ENCODE peak calls at places on chromosomes 13 and 19, in five cellular contexts. X, L, E, B and C are unnamed samples. For H3K4me1, the result is how much of the 10 kb centered on the place peaks cover.

GRCh38 chr19:41616785-41617621 is 9.9 kb downstream of the CEACAM4 start:
- DNase-seq in X (no peak), L (no peak), E (peak), B (peak), C (no peak)

GRCh38 chr13:32205426-32206096 is 109.6 kb downstream of the ZAR1L start:
- DNase-seq in X (no peak), L (no peak), E (no peak), B (no peak), C (no peak)

GRCh38 chr13:48993150-48993549 is 17.4 kb downstream of the FNDC3A start:
- DNase-seq in X (no peak), L (no peak), E (no peak), B (peak), C (no peak)

GRCh38 chr13:39347926-39348901 is 254.8 kb downstream of the LHFPL6 start:
- DNase-seq in X (no peak), L (no peak), E (peak), B (peak), C (no peak)

GRCh38 chr19:1213391-1214286 is 8.1 kb downstream of the STK11 start:
- DNase-seq in X (peak), L (peak), E (no peak), B (no peak), C (peak)

GRCh38 chr19:33429891-33430673 is 56.6 kb downstream of the CEBPG start:
- DNase-seq in X (no peak), L (peak), E (no peak), B (no peak), C (no peak)

GRCh38 chr13:37621811-37622361 is 23.3 kb upstream of the POSTN start:
- DNase-seq in X (peak), L (no peak), E (no peak), B (no peak), C (no peak)

GRCh38 chr19:57903298-57904174 is 12.9 kb downstream of the ZNF417 start:
- DNase-seq in X (no peak), L (no peak), E (peak), B (peak), C (peak)

GRCh38 chr13:32140109-32140508 is 108.5 kb downstream of the FRY start:
- DNase-seq in X (no peak), L (no peak), E (no peak), B (no peak), C (no peak)

GRCh38 chr19:16014923-16015804 is 61.1 kb upstream of the TPM4 start:
- DNase-seq in X (no peak), L (no peak), E (no peak), B (no peak), C (peak)

GRCh38 chr13:100875392-100876043 is 200.9 kb upstream of the TMTC4 start:
- DNase-seq in X (no peak), L (no peak), E (no peak), B (no peak), C (no peak)

GRCh38 chr19:44345969-44346368 is 10.5 kb downstream of the ZNF112 start:
- DNase-seq in X (no peak), L (no peak), E (no peak), B (no peak), C (no peak)

GRCh38 chr13:110913322-110913721 is 1.5 kb downstream of the ANKRD10 start:
- DNase-seq in X (no peak), L (no peak), E (peak), B (no peak), C (no peak)

GRCh38 chr19:49327878-49328544 is 3.0 kb upstream of the SLC6A16 start:
- DNase-seq in X (no peak), L (no peak), E (peak), B (peak), C (peak)

GRCh38 chr13:111058796-111059506 is 56.2 kb upstream of the ARHGEF7 start:
- DNase-seq in X (no peak), L (no peak), E (no peak), B (no peak), C (no peak)

GRCh38 chr13:102707465-102707864 is 12.6 kb upstream of the METTL21C start:
- DNase-seq in X (no peak), L (no peak), E (no peak), B (no peak), C (no peak)

GRCh38 chr19:3058821-3059314 is 3.4 kb downstream of the TLE5 start:
- DNase-seq in X (no peak), L (no peak), E (no peak), B (no peak), C (no peak)

GRCh38 chr19:3056454-3057016 is 5.8 kb downstream of the TLE5 start:
- DNase-seq in X (no peak), L (peak), E (peak), B (no peak), C (no peak)

GRCh38 chr19:3055741-3056453 is 6.4 kb downstream of the TLE5 start:
- DNase-seq in X (peak), L (peak), E (no peak), B (peak), C (no peak)

GRCh38 chr19:3058009-3058820 is 4.1 kb downstream of the TLE5 start:
- DNase-seq in X (no peak), L (no peak), E (no peak), B (no peak), C (no peak)

GRCh38 chr19:3057275-3057714 is 5.0 kb downstream of the TLE5 start:
- DNase-seq in X (peak), L (peak), E (no peak), B (no peak), C (no peak)
- H3K27ac ChIP-seq in X (peak), L (peak), E (no peak), B (no peak), C (peak)

GRCh38 chr13:59178344-59178743 is 985.4 kb downstream of the DIAPH3 start:
- DNase-seq in X (no peak), L (no peak), E (peak), B (peak), C (no peak)
- TF ChIP-seq CTCF in X (no peak), L (no peak), E (peak), B (peak), C (no peak)

GRCh38 chr19:39445258-39446071 is at the start of gene SUPT5H:
- DNase-seq in X (peak), L (peak), E (peak), B (peak), C (peak)
- H3K4me1 ChIP-seq in X (under half), L (under half), E (under half), B (under half), C (under half)

GRCh38 chr19:55603581-55604292 is 1.7 kb upstream of the ZNF865 start:
- DNase-seq in X (no peak), L (no peak), E (no peak), B (peak), C (no peak)
- H3K27ac ChIP-seq in X (peak), L (no peak), E (no peak), B (peak), C (peak)

GRCh38 chr19:11987405-11988231 is 22.8 kb downstream of the ZNF763 start:
- DNase-seq in X (peak), L (peak), E (peak), B (peak), C (peak)

GRCh38 chr19:11984986-11985385 is 20.1 kb downstream of the ZNF763 start:
- DNase-seq in X (no peak), L (no peak), E (peak), B (peak), C (no peak)

GRCh38 chr19:11986754-11987153 is 21.9 kb downstream of the ZNF763 start:
- DNase-seq in X (no peak), L (no peak), E (no peak), B (peak), C (no peak)

GRCh38 chr19:11989112-11989456 is 24.2 kb downstream of the ZNF763 start:
- DNase-seq in X (no peak), L (no peak), E (no peak), B (no peak), C (no peak)
- TF ChIP-seq CTCF in X (no peak), L (no peak), E (no peak), B (no peak), C (no peak)

DNA sequence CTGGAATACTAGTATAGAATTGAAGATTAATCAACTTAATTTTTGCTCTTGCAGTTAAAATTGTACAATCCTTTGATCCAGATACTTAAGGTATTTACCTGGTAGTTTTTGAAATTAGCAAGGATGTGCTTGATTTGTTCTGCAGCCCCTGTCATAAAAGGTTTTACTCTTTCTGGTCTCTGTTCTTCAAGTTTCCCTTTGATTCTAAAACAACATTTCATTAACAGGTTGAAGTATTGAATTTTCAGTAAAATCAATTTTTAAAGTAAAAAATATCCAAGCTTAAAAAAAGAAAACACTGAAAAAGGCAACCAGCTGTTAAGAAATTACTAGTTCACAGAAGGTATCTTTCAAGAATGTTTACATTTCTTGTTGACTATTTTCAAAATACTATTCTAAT is 1.6 kb downstream of the TPT1 start:
- DNase-seq in X (no peak), L (no peak), E (no peak), B (no peak), C (no peak)
- H3K4me1 ChIP-seq in X (under half), L (under half), E (under half), B (under half), C (under half)

GRCh38 chr19:3458595-3459284 is 21.6 kb downstream of the SMIM24 start:
- DNase-seq in X (peak), L (peak), E (peak), B (peak), C (no peak)
- H3K27ac ChIP-seq in X (peak), L (peak), E (no peak), B (no peak), C (peak)